ENCODE peak calls at places on chromosomes 5 and 9, in seven cellular contexts. X is A549, U is K562, L is HCT116, Y is endothelial cell of umbilical vein, Z is HepG2, D is H1. C is an unnamed sample.

GRCh38 chr9:13450723-13451122 is 171.2 kb upstream of the MPDZ start:
- DNase-seq in X (no peak), U (no peak), L (no peak), Y (no peak), Z (no peak), D (no peak), C (no peak)

GRCh38 chr5:54514269-54514668 is 3.3 kb upstream of the SNX18 start:
- DNase-seq in X (no peak), U (no peak), L (peak; percentile 12), Y (no peak), Z (peak; percentile 11), D (no peak), C (peak; percentile 30)

GRCh38 chr5:58466939-58467338 is 7.1 kb upstream of the PLK2 start:
- DNase-seq in X (peak; percentile 25), U (no peak), L (no peak), Y (peak; percentile 9), Z (no peak), D (no peak), C (peak; percentile 70)

GRCh38 chr5:96175090-96175489 is 213.4 kb upstream of the ELL2 start:
- DNase-seq in X (peak; percentile 28), U (no peak), L (peak; percentile 33), Y (peak; percentile 34), Z (no peak), D (no peak), C (peak; percentile 23)

GRCh38 chr5:177496111-177497010 is 1.0 kb downstream of the PDLIM7 start:
- DNase-seq in X (peak; percentile 93), U (peak; percentile 39), L (peak; percentile 44), Y (peak; percentile 87), Z (peak; percentile 85), D (no peak), C (peak; percentile 86)

GRCh38 chr5:139746691-139747582 is 48.7 kb upstream of the PSD2 start:
- DNase-seq in X (no peak), U (peak; percentile 57), L (no peak), Y (no peak), Z (no peak), D (no peak), C (peak; percentile 68)

GRCh38 chr5:14263700-14264099 is 120.6 kb downstream of the TRIO start:
- DNase-seq in X (no peak), U (no peak), L (no peak), Y (no peak), Z (no peak), D (no peak), C (no peak)

GRCh38 chr9:107635803-107636174 is 146.2 kb upstream of the KLF4 start:
- DNase-seq in X (no peak), U (no peak), L (no peak), Y (no peak), Z (no peak), D (no peak), C (peak; percentile 91)

GRCh38 chr9:120998111-120998510 is 52.0 kb downstream of the C5 start:
- DNase-seq in X (no peak), U (no peak), L (no peak), Y (no peak), Z (peak; percentile 28), D (no peak), C (no peak)

GRCh38 chr5:172477466-172477865 is 23.1 kb upstream of the SH3PXD2B start:
- DNase-seq in X (no peak), U (no peak), L (no peak), Y (no peak), Z (no peak), D (no peak), C (no peak)

GRCh38 chr5:31809037-31809910 is 170.3 kb downstream of the PDZD2 start:
- DNase-seq in X (peak; percentile 83), U (peak; percentile 39), L (peak; percentile 68), Y (peak; percentile 48), Z (peak; percentile 52), D (peak; percentile 49), C (peak; percentile 71)

GRCh38 chr9:112765281-112765680 is 14.7 kb downstream of the SNX30 start:
- DNase-seq in X (no peak), U (no peak), L (no peak), Y (no peak), Z (no peak), D (no peak), C (no peak)

GRCh38 chr9:109401169-109401989 is 80.5 kb upstream of the EPB41L4B start:
- DNase-seq in X (peak; percentile 67), U (peak; percentile 80), L (peak; percentile 49), Y (peak; percentile 36), Z (peak; percentile 65), D (peak; percentile 58), C (peak; percentile 68)

GRCh38 chr9:130263601-130264413 is 1.8 kb upstream of the HMCN2 start:
- DNase-seq in X (no peak), U (no peak), L (peak; percentile 10), Y (no peak), Z (no peak), D (no peak), C (peak; percentile 45)

GRCh38 chr5:141604318-141604717 is 14.5 kb downstream of the DIAPH1 start:
- DNase-seq in X (peak; percentile 80), U (peak; percentile 38), L (peak; percentile 70), Y (peak; percentile 45), Z (peak; percentile 68), D (no peak), C (peak; percentile 97)

GRCh38 chr9:116717150-116717549 is 30.0 kb downstream of the TRIM32 start:
- DNase-seq in X (no peak), U (no peak), L (no peak), Y (no peak), Z (no peak), D (no peak), C (no peak)

GRCh38 chr5:59759600-59760357 is 133.7 kb downstream of the PDE4D start:
- DNase-seq in X (peak; percentile 49), U (no peak), L (no peak), Y (peak; percentile 77), Z (no peak), D (no peak), C (no peak)

GRCh38 chr5:5678909-5679308 is 256.4 kb downstream of the ICE1 start:
- DNase-seq in X (no peak), U (no peak), L (no peak), Y (no peak), Z (no peak), D (no peak), C (no peak)

DNA sequence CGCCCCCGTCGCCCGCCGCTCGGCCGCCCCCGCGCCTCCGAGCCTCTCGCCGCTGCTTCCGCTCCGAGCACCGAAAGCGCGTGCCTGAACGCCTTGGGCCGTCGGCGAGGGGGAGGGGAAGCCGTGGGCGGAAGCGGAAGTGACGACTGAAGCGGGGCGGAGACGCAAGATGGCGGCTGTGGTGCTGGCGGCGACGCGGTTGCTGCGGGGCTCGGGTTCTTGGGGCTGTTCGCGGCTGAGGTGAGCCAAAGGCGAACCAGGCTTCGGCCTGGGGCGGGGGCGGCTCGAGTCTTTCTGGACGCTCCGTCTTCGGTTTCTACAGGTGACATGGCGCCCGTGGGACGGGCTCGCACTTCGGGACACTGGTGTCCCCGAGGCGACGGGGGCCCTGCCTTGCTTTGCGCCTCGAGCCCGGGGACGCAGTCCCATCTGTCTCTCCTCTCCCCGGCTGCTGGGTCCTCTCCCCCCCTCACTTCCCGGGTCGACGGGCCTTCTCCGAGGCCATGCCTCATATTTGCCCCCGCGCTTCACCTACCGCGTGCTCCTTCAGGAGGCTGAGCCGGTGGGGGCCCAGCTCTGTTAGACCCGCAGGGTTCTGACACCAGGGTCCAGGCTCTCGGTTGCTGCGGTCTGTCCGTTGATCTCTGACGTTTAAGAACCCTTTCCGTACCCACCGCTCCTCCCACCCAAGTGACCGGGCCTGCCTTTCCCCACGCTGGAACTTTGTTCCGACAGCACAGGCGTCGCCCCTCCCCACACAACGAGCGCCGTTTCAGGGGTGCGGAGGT is at the start of the genes ENTR1 and PMPCA:
- DNase-seq in X (peak; percentile 93), U (peak; percentile 94), L (peak; percentile 67), Y (peak; percentile 87), Z (peak; percentile 71), D (no peak), C (peak; percentile 93)
- TF ChIP-seq MAX in X (peak; percentile 68), U (peak; percentile 70), L (peak; percentile 94), Y (peak; percentile 58), Z (peak; percentile 90), D (peak; percentile 94), C (peak; percentile 83)

GRCh38 chr5:150700600-150701377 is at the start of gene RBM22:
- DNase-seq in X (peak; percentile 74), U (peak; percentile 85), L (peak; percentile 79), Y (peak; percentile 92), Z (peak; percentile 77), D (peak; percentile 76), C (peak; percentile 91)

GRCh38 chr5:150706776-150707390 is 6.0 kb upstream of the RBM22 start:
- DNase-seq in X (no peak), U (no peak), L (no peak), Y (peak; percentile 80), Z (no peak), D (no peak), C (no peak)

GRCh38 chr5:150700298-150700599 is 613 bp downstream of the RBM22 start:
- DNase-seq in X (no peak), U (no peak), L (peak; percentile 0), Y (no peak), Z (no peak), D (no peak), C (no peak)

GRCh38 chr5:150703767-150704166 is 2.9 kb upstream of the RBM22 start:
- DNase-seq in X (no peak), U (no peak), L (no peak), Y (no peak), Z (no peak), D (no peak), C (peak; percentile 69)
- TF ChIP-seq POLR2A in X (no peak), U (no peak), L (no peak), Y (no peak), Z (no peak), D (no peak), C (no peak)

GRCh38 chr9:129210125-129210524 is 32.1 kb upstream of the IER5L start:
- DNase-seq in X (no peak), U (no peak), L (no peak), Y (no peak), Z (no peak), D (no peak), C (no peak)
- H3K4me3 ChIP-seq in X (no peak overlapping the region), U (no peak overlapping the region), L (no peak overlapping the region), Y (no peak overlapping the region), Z (no peak overlapping the region), D (no peak overlapping the region), C (no peak overlapping the region)

GRCh38 chr9:137947012-137947411 is 69.4 kb downstream of the CACNA1B start:
- DNase-seq in X (no peak), U (no peak), L (no peak), Y (no peak), Z (no peak), D (no peak), C (no peak)

GRCh38 chr9:137949260-137949659 is 71.7 kb downstream of the CACNA1B start:
- DNase-seq in X (no peak), U (no peak), L (no peak), Y (no peak), Z (no peak), D (no peak), C (no peak)

GRCh38 chr9:137943655-137944054 is 66.1 kb downstream of the CACNA1B start:
- DNase-seq in X (no peak), U (no peak), L (no peak), Y (no peak), Z (no peak), D (no peak), C (no peak)

GRCh38 chr9:137948642-137949041 is 71.1 kb downstream of the CACNA1B start:
- DNase-seq in X (no peak), U (no peak), L (no peak), Y (no peak), Z (no peak), D (no peak), C (no peak)

DNA sequence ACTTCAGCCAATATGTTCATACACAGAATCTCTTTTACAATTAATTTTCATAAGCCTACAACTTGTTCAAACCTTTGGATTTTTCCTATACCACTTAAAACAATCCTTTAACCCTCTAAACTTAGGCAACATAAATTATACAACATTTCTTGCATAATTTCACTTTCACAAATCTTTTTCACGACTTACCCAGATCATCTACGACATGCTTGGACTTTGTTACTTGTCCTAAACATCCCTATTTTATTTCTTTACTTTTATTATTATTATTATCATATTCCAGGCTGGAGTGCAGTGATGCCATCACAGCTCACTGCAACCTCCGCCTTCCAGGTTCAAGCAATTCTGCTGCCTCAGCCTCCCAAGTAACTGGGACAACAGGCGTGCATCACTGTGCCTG is 68.0 kb downstream of the CACNA1B start:
- DNase-seq in X (no peak), U (no peak), L (no peak), Y (no peak), Z (no peak), D (no peak), C (no peak)
- TF ChIP-seq MAX in X (no peak), U (no peak), L (no peak), Y (no peak), Z (no peak), D (no peak), C (no peak)

C was measured in NB4.